ENCODE peak calls at places on chromosomes 12 and 14, in five cellular contexts. G, Y, I, U and F are unnamed samples.

GRCh38 chr12:8527250-8528130 is 13.2 kb downstream of the CLEC4E start:
- DNase-seq in Y (no peak), U (no peak), I (peak; percentile 39), G (no peak), F (no peak)

GRCh38 chr12:94615284-94616216 is 34.8 kb downstream of the TMCC3 start:
- DNase-seq in Y (no peak), G (no peak), I (no peak), U (peak; percentile 61), F (no peak)

GRCh38 chr12:132300789-132301722 is 28.3 kb downstream of the GALNT9 start:
- DNase-seq in Y (no peak), U (no peak), I (peak; percentile 62), G (no peak), F (no peak)

GRCh38 chr12:120583478-120584030 is 2.4 kb upstream of the POP5 start:
- DNase-seq in Y (peak; percentile 70), I (peak; percentile 82), G (peak; percentile 77), U (peak; percentile 44), F (peak; percentile 77)

GRCh38 chr14:104348741-104349140 is 210.4 kb downstream of the KIF26A start:
- DNase-seq in G (no peak), Y (no peak), I (peak; percentile 32), U (no peak), F (no peak)

GRCh38 chr14:105888784-105889665 is 362.6 kb downstream of the TMEM121 start:
- DNase-seq in I (peak; percentile 21), G (no peak), U (no peak), Y (peak; percentile 2), F (no peak)

GRCh38 chr12:113853491-113853890 is 112.6 kb downstream of the RBM19 start:
- DNase-seq in I (no peak), G (no peak), Y (no peak), U (no peak), F (no peak)

GRCh38 chr14:61229475-61229888 is 51.7 kb downstream of the TMEM30B start:
- DNase-seq in I (no peak), Y (no peak), U (no peak), G (no peak), F (no peak)

GRCh38 chr14:76151398-76152332 is at the start of gene GPATCH2L:
- DNase-seq in U (peak; percentile 91), Y (peak; percentile 95), I (peak; percentile 96), G (peak; percentile 97), F (peak; percentile 93)

GRCh38 chr12:94163850-94164249 is 15.5 kb downstream of the PLXNC1 start:
- DNase-seq in I (no peak), Y (no peak), G (no peak), U (no peak), F (no peak)